ENCODE peak calls at places on chromosomes 6 and 20, in seven cellular contexts. N, C, P, E, S, Y and X are unnamed samples.

GRCh38 chr20:7505835-7506221 is 434.4 kb downstream of the HAO1 start:
- DNase-seq in N (no peak), C (no peak), P (no peak), E (no peak), S (no peak), Y (no peak), X (no peak)

GRCh38 chr20:3068986-3069900 is 2.2 kb upstream of the OXT start:
- DNase-seq in N (peak), C (no peak), P (peak), E (no peak), S (no peak), Y (peak), X (no peak)

GRCh38 chr20:47354710-47355488 is 1.6 kb downstream of the ZMYND8 start:
- DNase-seq in N (peak), C (no peak), P (no peak), E (no peak), S (no peak), Y (no peak), X (no peak)

GRCh38 chr20:19975436-19975799 is 41.7 kb upstream of the NAA20 start:
- DNase-seq in N (no peak), C (no peak), P (no peak), E (no peak), S (no peak), Y (no peak), X (no peak)

GRCh38 chr6:25450469-25451198 is 171.5 kb downstream of the CARMIL1 start:
- DNase-seq in N (no peak), C (no peak), P (no peak), E (no peak), S (no peak), Y (no peak), X (no peak)

GRCh38 chr6:138161434-138162103 is at the start of gene ARFGEF3:
- DNase-seq in N (peak), C (peak), P (peak), E (peak), S (no peak), Y (peak), X (peak)

GRCh38 chr6:20334961-20335360 is 66.7 kb upstream of the E2F3 start:
- DNase-seq in N (no peak), C (no peak), P (no peak), E (no peak), S (no peak), Y (no peak), X (no peak)

GRCh38 chr6:72861935-72862432 is 240.1 kb downstream of the KCNQ5 start:
- DNase-seq in N (peak), C (no peak), P (peak), E (no peak), S (no peak), Y (peak), X (no peak)

GRCh38 chr6:804771-805170 is 111.8 kb upstream of the EXOC2 start:
- DNase-seq in N (no peak), C (no peak), P (no peak), E (no peak), S (no peak), Y (no peak), X (no peak)

GRCh38 chr6:96196633-96197032 is 180.9 kb downstream of the FUT9 start:
- DNase-seq in N (no peak), C (no peak), P (no peak), E (no peak), S (no peak), Y (no peak), X (no peak)

GRCh38 chr6:157690441-157691210 is 132.4 kb upstream of the SNX9 start:
- DNase-seq in N (no peak), C (no peak), P (no peak), E (no peak), S (no peak), Y (no peak), X (peak)

GRCh38 chr20:18566892-18567738 is at the start of gene SMIM26:
- DNase-seq in N (peak), C (peak), P (peak), E (peak), S (peak), Y (peak), X (peak)

GRCh38 chr6:85628353-85628752 is 14.3 kb downstream of the SYNCRIP start:
- DNase-seq in N (no peak), C (no peak), P (no peak), E (no peak), S (no peak), Y (no peak), X (no peak)

GRCh38 chr20:53774487-53775203 is 181.0 kb upstream of the ZNF217 start:
- DNase-seq in N (no peak), C (no peak), P (no peak), E (no peak), S (no peak), Y (no peak), X (no peak)

GRCh38 chr6:146410851-146411595 is 132.6 kb upstream of the RAB32 start:
- DNase-seq in N (no peak), C (no peak), P (no peak), E (no peak), S (no peak), Y (no peak), X (no peak)

GRCh38 chr20:53708129-53708968 is 114.7 kb upstream of the ZNF217 start:
- DNase-seq in N (peak), C (no peak), P (peak), E (no peak), S (no peak), Y (peak), X (no peak)

GRCh38 chr20:20034486-20034885 is 17.3 kb downstream of the NAA20 start:
- DNase-seq in N (no peak), C (no peak), P (no peak), E (no peak), S (no peak), Y (no peak), X (no peak)

GRCh38 chr6:8080338-8081151 is 16.4 kb upstream of the BLOC1S5 start:
- DNase-seq in N (peak), C (no peak), P (no peak), E (no peak), S (no peak), Y (no peak), X (no peak)

GRCh38 chr6:105503641-105504040 is 100.8 kb upstream of the PREP start:
- DNase-seq in N (no peak), C (no peak), P (no peak), E (no peak), S (no peak), Y (no peak), X (no peak)

GRCh38 chr6:105499928-105500327 is 97.0 kb upstream of the PREP start:
- DNase-seq in N (no peak), C (no peak), P (no peak), E (no peak), S (no peak), Y (no peak), X (no peak)

GRCh38 chr6:105501246-105501645 is 98.4 kb upstream of the PREP start:
- DNase-seq in N (no peak), C (no peak), P (no peak), E (no peak), S (no peak), Y (no peak), X (no peak)

GRCh38 chr6:105501945-105502344 is 99.1 kb upstream of the PREP start:
- DNase-seq in N (no peak), C (no peak), P (no peak), E (no peak), S (no peak), Y (no peak), X (no peak)

GRCh38 chr6:105500693-105501092 is 97.8 kb upstream of the PREP start:
- DNase-seq in N (peak), C (no peak), P (no peak), E (no peak), S (no peak), Y (no peak), X (no peak)
- TF ChIP-seq CTCF in N (no peak), C (no peak), P (no peak), E (no peak), S (no peak), Y (no peak), X (no peak)

DNA sequence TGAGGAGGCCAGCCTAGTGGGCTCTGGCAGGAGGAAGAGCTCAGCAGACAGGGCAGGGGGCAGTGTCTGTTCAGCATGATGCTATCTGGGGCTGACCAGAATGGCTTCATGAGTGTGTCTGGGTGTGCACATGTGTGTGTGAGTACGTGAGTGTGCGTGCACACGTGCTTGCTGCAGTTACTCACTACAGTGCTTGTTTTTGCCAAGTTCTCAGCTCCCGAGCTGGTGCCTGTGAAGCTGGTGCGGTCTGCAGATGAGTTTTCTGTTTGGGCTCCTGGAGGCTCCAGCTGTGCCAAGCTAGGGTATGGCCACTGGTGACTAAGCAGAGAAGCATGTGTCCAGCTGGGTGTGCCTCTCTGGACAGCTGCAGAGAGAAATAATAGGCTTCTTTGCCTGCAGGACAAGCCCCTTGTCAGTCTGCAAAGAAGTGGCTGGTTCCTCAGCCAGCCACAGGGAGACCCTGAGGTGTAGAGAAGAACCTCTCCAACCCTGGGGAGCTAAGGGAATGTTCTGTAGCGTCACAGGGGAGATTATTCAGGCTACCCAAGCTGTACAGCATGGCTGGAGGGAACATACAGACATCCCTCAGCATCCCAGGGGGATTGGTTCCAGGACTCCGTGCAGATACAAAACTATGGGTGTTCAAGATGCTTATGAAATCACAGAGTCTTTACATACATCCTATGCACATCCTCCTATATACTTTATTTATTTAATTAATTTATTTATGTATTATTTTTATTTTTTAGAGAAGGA is 40.2 kb upstream of the FAM50B start:
- DNase-seq in N (no peak), C (no peak), P (no peak), E (no peak), S (peak), Y (no peak), X (no peak)
- TF ChIP-seq CTCF in N (no peak), C (no peak), P (no peak), E (no peak), S (no peak), Y (no peak), X (no peak)

GRCh38 chr20:25317351-25318075 is 69.6 kb downstream of the PYGB start:
- DNase-seq in N (no peak), C (no peak), P (no peak), E (no peak), S (no peak), Y (no peak), X (no peak)

GRCh38 chr20:25315418-25316210 is 67.7 kb downstream of the PYGB start:
- DNase-seq in N (no peak), C (no peak), P (no peak), E (no peak), S (no peak), Y (no peak), X (no peak)

GRCh38 chr20:25313608-25314007 is 65.7 kb downstream of the PYGB start:
- DNase-seq in N (no peak), C (no peak), P (no peak), E (no peak), S (no peak), Y (no peak), X (no peak)

GRCh38 chr20:25316506-25317190 is 68.8 kb downstream of the PYGB start:
- DNase-seq in N (no peak), C (no peak), P (no peak), E (no peak), S (no peak), Y (no peak), X (no peak)

GRCh38 chr20:25314497-25315417 is 66.9 kb downstream of the PYGB start:
- DNase-seq in N (no peak), C (no peak), P (no peak), E (no peak), S (no peak), Y (no peak), X (peak)
- TF ChIP-seq CTCF in N (no peak), C (no peak), P (no peak), E (no peak), S (no peak), Y (no peak), X (peak)

DNA sequence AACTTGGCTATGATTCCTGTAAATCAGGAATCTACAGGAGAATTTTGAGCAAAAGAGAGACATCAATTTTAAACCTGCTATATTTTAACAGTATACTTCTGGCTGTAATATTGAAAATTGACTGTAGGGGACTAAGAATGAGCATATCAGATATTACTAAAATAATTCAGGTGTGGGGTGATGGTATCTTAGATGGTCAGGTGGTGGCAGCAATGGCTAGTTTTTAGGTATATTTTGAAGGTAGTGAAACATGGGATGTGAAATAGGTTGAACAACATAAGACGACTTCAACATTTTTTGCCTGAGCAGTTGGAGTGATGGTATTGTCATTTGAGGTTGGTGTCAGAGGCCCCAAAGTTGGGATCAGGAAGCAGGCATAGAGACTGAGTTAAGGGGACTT is 32.1 kb downstream of the FAM83B start:
- DNase-seq in N (no peak), C (no peak), P (no peak), E (no peak), S (no peak), Y (no peak), X (no peak)
- TF ChIP-seq CTCF in N (no peak), C (no peak), P (no peak), E (no peak), S (no peak), Y (no peak), X (no peak)

DNA sequence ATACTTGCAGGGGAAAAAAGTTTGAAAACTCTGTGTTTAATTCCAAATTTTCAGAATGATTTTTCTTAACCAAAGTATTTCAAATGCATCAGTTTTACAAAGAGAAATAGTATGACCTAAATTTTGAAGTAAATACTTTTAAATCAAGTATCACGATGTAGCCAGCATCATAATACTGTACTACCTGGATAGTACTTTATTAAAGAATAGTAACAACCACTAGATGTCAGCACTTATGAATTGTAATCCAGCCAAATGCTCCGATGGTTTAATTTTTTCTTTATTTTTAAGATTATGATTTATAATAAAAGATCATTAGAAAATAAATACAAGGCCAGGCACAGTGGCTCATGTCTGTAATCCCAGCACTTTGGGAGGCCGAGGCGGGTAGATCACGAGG is 37.2 kb upstream of the HACE1 start:
- DNase-seq in N (no peak), C (no peak), P (no peak), E (no peak), S (no peak), Y (no peak), X (no peak)
- TF ChIP-seq CTCF in N (no peak), C (no peak), P (peak), E (peak), S (no peak), Y (no peak), X (no peak)

DNA sequence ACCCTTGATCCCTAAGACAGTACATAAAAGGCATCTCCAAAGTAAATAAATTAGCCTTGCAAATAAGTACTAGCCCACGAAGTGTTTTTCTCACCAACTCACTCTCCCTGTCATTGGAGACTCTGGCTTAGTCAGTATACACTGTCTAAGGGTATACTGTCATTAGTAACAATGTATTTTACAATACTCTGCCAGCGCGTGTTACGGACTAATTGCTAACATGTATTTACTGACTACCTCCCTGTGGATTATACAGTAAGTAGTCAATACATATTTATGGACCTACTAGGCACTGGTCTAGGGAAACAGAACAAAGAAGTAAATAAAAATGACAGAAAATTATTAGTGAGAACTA is 72.0 kb downstream of the NFATC2 start:
- DNase-seq in N (no peak), C (no peak), P (no peak), E (no peak), S (no peak), Y (no peak), X (no peak)
- TF ChIP-seq CTCF in N (no peak), C (no peak), P (no peak), E (no peak), S (no peak), Y (no peak), X (no peak)